ENCODE peak calls at places on chromosomes 7 and 10, in four cellular contexts. T is adrenal gland, X is HCT116, J is suprapubic skin. E is an unnamed sample.

GRCh38 chr7:7883394-7883793 is 85.2 kb upstream of the GLCCI1 start:
- DNase-seq in T (no peak), X (no peak), J (no peak), E (no peak)

GRCh38 chr10:70319183-70319582 is 35.4 kb upstream of the NPFFR1 start:
- DNase-seq in T (no peak), X (no peak), J (no peak), E (no peak)

GRCh38 chr10:103193820-103194529 is 903 bp upstream of the NT5C2 start:
- DNase-seq in T (peak; percentile 34), X (peak; percentile 47), J (peak; percentile 48), E (peak; percentile 86)

GRCh38 chr10:123991622-123992570 is 100.3 kb upstream of the CPXM2 start:
- DNase-seq in T (no peak), X (no peak), J (no peak), E (no peak)

GRCh38 chr7:35370694-35371093 is 116.8 kb upstream of the TBX20 start:
- DNase-seq in T (no peak), X (no peak), J (no peak), E (no peak)

GRCh38 chr7:122014697-122015096 is 129.4 kb downstream of the AASS start:
- DNase-seq in T (no peak), X (no peak), J (no peak), E (no peak)

GRCh38 chr10:58424176-58424575 is 39.0 kb downstream of the TFAM start:
- DNase-seq in T (no peak), X (no peak), J (no peak), E (no peak)

GRCh38 chr7:82623812-82624211 is 180.2 kb upstream of the CACNA2D1 start:
- DNase-seq in T (no peak), X (no peak), J (no peak), E (no peak)

GRCh38 chr7:138097064-138097741 is 20.9 kb downstream of the AKR1D1 start:
- DNase-seq in T (peak; percentile 58), X (peak; percentile 41), J (no peak), E (peak; percentile 47)

GRCh38 chr7:126690848-126691751 is 561.6 kb downstream of the GRM8 start:
- DNase-seq in T (no peak), X (no peak), J (no peak), E (no peak)

GRCh38 chr10:6195891-6196290 is 6.8 kb upstream of the PFKFB3 start:
- DNase-seq in T (peak; percentile 61), X (no peak), J (no peak), E (peak; percentile 23)

GRCh38 chr7:65509368-65510186 is 135.9 kb downstream of the ZNF92 start:
- DNase-seq in T (no peak), X (no peak), J (no peak), E (no peak)

GRCh38 chr10:9596368-9596920 is 1421.2 kb upstream of the CELF2 start:
- DNase-seq in T (no peak), X (no peak), J (no peak), E (no peak)

GRCh38 chr7:24200407-24200806 is 83.6 kb upstream of the NPY start:
- DNase-seq in T (no peak), X (no peak), J (no peak), E (no peak)

GRCh38 chr10:97270523-97271154 is 21.8 kb downstream of the ARHGAP19 start:
- DNase-seq in T (no peak), X (no peak), J (no peak), E (no peak)

GRCh38 chr10:78290131-78290750 is 256.6 kb downstream of the RPS24 start:
- DNase-seq in T (peak; percentile 31), X (no peak), J (no peak), E (no peak)

GRCh38 chr7:44213872-44214595 is 13.3 kb downstream of the YKT6 start:
- DNase-seq in T (no peak), X (peak; percentile 36), J (peak; percentile 38), E (peak; percentile 61)

GRCh38 chr7:52940511-52940910 is 94.9 kb upstream of the POM121L12 start:
- DNase-seq in T (no peak), X (no peak), J (no peak), E (no peak)

GRCh38 chr10:8416192-8416701 is 361.8 kb downstream of the GATA3 start:
- DNase-seq in T (no peak), X (no peak), J (no peak), E (no peak)

GRCh38 chr7:147088916-147089315 is 972.3 kb downstream of the CNTNAP2 start:
- DNase-seq in T (no peak), X (no peak), J (no peak), E (no peak)

GRCh38 chr7:158568974-158569857 is 18.4 kb downstream of the PTPRN2 start:
- DNase-seq in T (no peak), X (no peak), J (no peak), E (peak; percentile 7)

GRCh38 chr10:84310470-84310869 is 17.9 kb upstream of the CCSER2 start:
- DNase-seq in T (no peak), X (no peak), J (no peak), E (no peak)

GRCh38 chr7:155919400-155920067 is 107.3 kb upstream of the SHH start:
- DNase-seq in T (no peak), X (no peak), J (no peak), E (no peak)

GRCh38 chr10:52135101-52135500 is 179.0 kb upstream of the DKK1 start:
- DNase-seq in T (no peak), X (no peak), J (no peak), E (no peak)

GRCh38 chr10:1074748-1075358 is 18.7 kb downstream of the WDR37 start:
- DNase-seq in T (no peak), X (no peak), J (no peak), E (peak; percentile 30)

GRCh38 chr10:48214701-48215100 is 59.8 kb downstream of the FRMPD2 start:
- DNase-seq in T (no peak), X (no peak), J (no peak), E (no peak)

GRCh38 chr7:100873599-100874299 is 1.2 kb upstream of the SRRT start:
- DNase-seq in T (no peak), X (no peak), J (no peak), E (no peak)

GRCh38 chr7:100878013-100878412 is 3.1 kb downstream of the SRRT start:
- DNase-seq in T (no peak), X (no peak), J (no peak), E (no peak)

GRCh38 chr7:100875356-100875751 is 451 bp downstream of the SRRT start:
- DNase-seq in T (peak; percentile 59), X (no peak), J (no peak), E (peak; percentile 79)

GRCh38 chr7:100874300-100874576 is 665 bp upstream of the SRRT start:
- DNase-seq in T (no peak), X (no peak), J (no peak), E (no peak)

DNA sequence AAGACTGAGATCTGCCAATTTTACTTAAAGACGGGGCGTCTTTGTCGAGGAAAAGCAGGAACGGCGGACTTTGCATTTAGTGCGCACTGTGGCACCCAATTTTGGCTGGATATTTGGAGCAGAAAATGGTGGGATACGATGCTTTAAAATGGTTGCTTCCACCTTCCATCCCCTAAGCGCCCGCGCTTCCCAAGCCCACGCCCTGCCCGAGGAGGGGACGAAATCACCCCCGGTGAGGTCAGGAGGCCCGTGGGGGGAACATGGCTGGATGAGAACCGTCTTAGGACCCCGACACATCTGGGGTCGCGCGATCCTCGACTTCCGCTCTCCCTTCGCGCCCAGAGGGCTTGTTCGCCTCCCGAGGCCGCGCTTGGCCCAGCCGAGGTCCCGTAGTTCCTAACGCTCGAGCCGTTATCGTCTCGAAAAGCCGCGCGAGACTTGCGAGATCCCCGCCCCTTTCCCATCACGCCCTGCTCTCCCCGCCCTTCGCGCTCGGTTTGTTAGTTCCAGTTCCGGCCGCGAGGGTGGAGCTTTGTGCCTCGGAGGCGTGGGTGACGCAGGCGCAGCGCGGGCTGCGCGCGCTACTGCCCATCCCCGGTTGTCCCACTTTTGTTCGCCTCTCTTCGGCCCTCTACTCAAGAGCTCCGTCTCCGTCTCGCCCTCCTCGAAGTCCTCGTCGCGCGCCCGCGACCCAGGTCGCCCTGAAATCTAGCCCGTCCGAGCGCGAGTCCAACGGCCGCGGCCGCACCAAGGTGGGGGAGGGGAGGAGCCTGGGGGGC is at the start of gene SRRT:
- DNase-seq in T (peak; percentile 99), X (peak; percentile 96), J (peak; percentile 100), E (peak; percentile 99)
- TF ChIP-seq POLR2A in T (peak; percentile 95), X (peak; percentile 79), J (peak; percentile 92), E (peak; percentile 99)

GRCh38 chr10:101695404-101695732 is 398 bp upstream of the FBXW4 start:
- DNase-seq in T (no peak), X (no peak), J (no peak), E (peak; percentile 56)

GRCh38 chr10:101693701-101694055 is 1.3 kb downstream of the FBXW4 start:
- DNase-seq in T (no peak), X (no peak), J (no peak), E (peak; percentile 83)

GRCh38 chr10:101694674-101695403 is at the start of gene FBXW4:
- DNase-seq in T (peak; percentile 45), X (no peak), J (peak; percentile 71), E (peak; percentile 81)

GRCh38 chr10:101696632-101697031 is 1.7 kb upstream of the FBXW4 start:
- DNase-seq in T (no peak), X (no peak), J (no peak), E (peak; percentile 7)

GRCh38 chr10:101694056-101694673 is 805 bp downstream of the FBXW4 start:
- DNase-seq in T (peak; percentile 76), X (no peak), J (peak; percentile 71), E (peak; percentile 84)
- TF ChIP-seq POLR2A in T (peak; percentile 80), X (peak; percentile 64), J (no peak), E (peak; percentile 25)

DNA sequence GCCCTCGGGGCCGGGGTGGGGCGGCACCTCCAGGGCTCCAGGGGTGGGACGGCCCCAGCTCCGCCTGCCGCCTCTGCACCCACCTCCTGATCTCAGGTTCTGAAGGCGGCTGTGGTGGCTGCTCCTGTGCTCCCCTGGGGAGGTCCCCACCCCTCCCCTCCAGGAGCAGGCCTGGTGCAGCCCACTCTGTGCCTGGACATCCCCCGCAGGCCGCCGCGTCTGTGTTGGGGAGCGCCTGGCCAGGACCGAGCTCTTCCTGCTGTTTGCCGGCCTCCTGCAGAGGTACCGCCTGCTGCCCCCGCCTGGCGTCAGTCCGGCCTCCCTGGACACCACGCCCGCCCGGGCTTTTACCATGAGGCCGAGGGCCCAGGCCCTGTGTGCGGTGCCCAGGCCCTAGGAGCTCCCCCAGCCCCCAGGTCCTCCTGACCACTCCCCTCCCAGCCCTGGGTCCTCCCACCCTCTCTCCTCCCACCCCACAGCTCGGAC is 5.5 kb downstream of the CYP2W1 start:
- DNase-seq in T (peak; percentile 43), X (no peak), J (no peak), E (no peak)
- TF ChIP-seq POLR2A in T (no peak), X (no peak), J (no peak), E (no peak)

GRCh38 chr10:21194510-21194993 is 297.4 kb upstream of the NEBL start:
- DNase-seq in T (no peak), X (peak; percentile 38), J (no peak), E (peak; percentile 4)
- TF ChIP-seq POLR2A in T (no peak), X (no peak), J (no peak), E (no peak)

GRCh38 chr7:48087349-48087748 is 1.7 kb upstream of the UPP1 start:
- DNase-seq in T (no peak), X (no peak), J (no peak), E (no peak)
- TF ChIP-seq POLR2A in T (no peak), X (no peak), J (no peak), E (no peak)